ENCODE peak calls at places on chromosomes 12 and 14, in nine cellular contexts. P is fibroblast of mammary gland; R is suprapubic skin; C is right cardiac atrium; U is fibroblast of the aortic adventitia; H is A673; A is retinal pigment epithelial cell; S is CD8-positive, alpha-beta memory T cell; F is astrocyte of the spinal cord. O is an unnamed sample.

GRCh38 chr14:50122291-50122690 is 5.9 kb upstream of the VCPKMT start:
- DNase-seq in C (no peak), P (no peak), H (no peak), R (no peak), F (no peak), S (no peak), U (no peak), A (no peak), O (no peak)

GRCh38 chr14:53696217-53696965 is 260.2 kb downstream of the BMP4 start:
- DNase-seq in U (no peak), S (no peak), H (no peak), A (peak), P (peak), F (no peak), C (no peak), R (no peak), O (no peak)

GRCh38 chr12:131578828-131579227 is 132.1 kb upstream of the SFSWAP start:
- DNase-seq in S (no peak), H (no peak), U (no peak), P (no peak), F (no peak), C (no peak), R (no peak), A (no peak), O (no peak)

GRCh38 chr12:11601647-11602046 is 47.8 kb upstream of the ETV6 start:
- DNase-seq in P (no peak), F (no peak), C (no peak), H (no peak), S (no peak), R (no peak), A (no peak), U (no peak), O (no peak)

GRCh38 chr14:77037338-77037782 is 8.9 kb upstream of the IRF2BPL start:
- DNase-seq in A (no peak), R (no peak), C (no peak), S (no peak), F (no peak), H (no peak), P (no peak), U (no peak), O (no peak)

GRCh38 chr12:96195845-96196451 is 1.8 kb downstream of the ELK3 start:
- DNase-seq in R (no peak), U (peak), S (peak), C (peak), P (peak), H (peak), A (peak), F (peak), O (peak)

GRCh38 chr14:59332727-59333126 is 132.5 kb downstream of the GPR135 start:
- DNase-seq in F (peak), A (no peak), C (no peak), U (peak), H (no peak), P (peak), R (no peak), S (no peak), O (no peak)

GRCh38 chr14:72558721-72559120 is 335.2 kb downstream of the DPF3 start:
- DNase-seq in U (peak), H (no peak), F (peak), C (peak), A (peak), R (no peak), S (no peak), P (peak), O (no peak)

GRCh38 chr14:54699087-54699530 is 132.2 kb downstream of the SAMD4A start:
- DNase-seq in U (no peak), A (peak), C (no peak), P (no peak), F (no peak), S (no peak), R (no peak), H (no peak), O (no peak)

GRCh38 chr14:61609143-61609851 is 86.0 kb upstream of the HIF1A start:
- DNase-seq in H (no peak), R (no peak), U (no peak), P (peak), F (peak), A (peak), S (no peak), C (no peak), O (peak)

GRCh38 chr14:51457858-51458562 is 193.7 kb upstream of the FRMD6 start:
- DNase-seq in A (no peak), P (no peak), C (no peak), H (no peak), U (no peak), F (no peak), S (no peak), R (no peak), O (no peak)

GRCh38 chr12:94622475-94622874 is 27.9 kb downstream of the TMCC3 start:
- DNase-seq in C (no peak), F (peak), H (no peak), R (no peak), U (peak), S (no peak), P (no peak), A (peak), O (no peak)

GRCh38 chr14:79179985-79180384 is 1009.8 kb downstream of the NRXN3 start:
- DNase-seq in P (no peak), H (no peak), A (no peak), F (no peak), C (no peak), S (no peak), U (no peak), R (no peak), O (no peak)

GRCh38 chr14:52031781-52032180 is 37.1 kb downstream of the NID2 start:
- DNase-seq in U (peak), F (peak), C (peak), R (no peak), A (peak), P (peak), H (no peak), S (no peak), O (no peak)

GRCh38 chr12:92739099-92739498 is 36.3 kb downstream of the PLEKHG7 start:
- DNase-seq in S (no peak), H (peak), A (no peak), F (no peak), R (no peak), U (peak), P (peak), C (no peak), O (no peak)

GRCh38 chr12:106302401-106303201 is at the start of gene TCP11L2:
- DNase-seq in P (peak), S (peak), C (peak), R (peak), H (peak), A (no peak), F (peak), U (peak), O (peak)

GRCh38 chr14:90137807-90138206 is 76.0 kb downstream of the KCNK13 start:
- DNase-seq in S (no peak), R (no peak), A (no peak), U (peak), F (peak), H (no peak), C (no peak), P (no peak), O (no peak)

GRCh38 chr12:131176926-131177325 is 223.2 kb downstream of the ADGRD1 start:
- DNase-seq in A (no peak), C (no peak), R (no peak), S (no peak), P (no peak), F (no peak), H (no peak), U (no peak), O (peak)

GRCh38 chr12:31728289-31728916 is 418 bp downstream of the AMN1 start:
- DNase-seq in F (no peak), S (no peak), H (peak), P (peak), C (peak), R (no peak), U (no peak), A (no peak), O (peak)

GRCh38 chr12:104643921-104644669 is 187.3 kb downstream of the CHST11 start:
- DNase-seq in F (no peak), A (no peak), R (no peak), P (no peak), H (no peak), C (peak), S (no peak), U (no peak), O (no peak)

GRCh38 chr12:62259311-62259992 is 752 bp upstream of the USP15 start:
- DNase-seq in R (no peak), F (no peak), P (no peak), U (no peak), C (no peak), A (no peak), H (peak), S (no peak), O (no peak)

GRCh38 chr14:90556050-90556477 is 159.2 kb downstream of the CALM1 start:
- DNase-seq in P (no peak), U (no peak), C (peak), R (no peak), F (no peak), H (no peak), S (no peak), A (no peak), O (peak)

GRCh38 chr14:102225936-102226335 is 79.0 kb downstream of the MOK start:
- DNase-seq in C (no peak), U (no peak), S (no peak), F (no peak), P (no peak), R (no peak), H (no peak), A (no peak), O (peak)

GRCh38 chr12:47087088-47087688 is 7.4 kb upstream of the AMIGO2 start:
- DNase-seq in U (peak), H (no peak), A (no peak), S (no peak), R (no peak), F (no peak), P (no peak), C (no peak), O (no peak)

DNA sequence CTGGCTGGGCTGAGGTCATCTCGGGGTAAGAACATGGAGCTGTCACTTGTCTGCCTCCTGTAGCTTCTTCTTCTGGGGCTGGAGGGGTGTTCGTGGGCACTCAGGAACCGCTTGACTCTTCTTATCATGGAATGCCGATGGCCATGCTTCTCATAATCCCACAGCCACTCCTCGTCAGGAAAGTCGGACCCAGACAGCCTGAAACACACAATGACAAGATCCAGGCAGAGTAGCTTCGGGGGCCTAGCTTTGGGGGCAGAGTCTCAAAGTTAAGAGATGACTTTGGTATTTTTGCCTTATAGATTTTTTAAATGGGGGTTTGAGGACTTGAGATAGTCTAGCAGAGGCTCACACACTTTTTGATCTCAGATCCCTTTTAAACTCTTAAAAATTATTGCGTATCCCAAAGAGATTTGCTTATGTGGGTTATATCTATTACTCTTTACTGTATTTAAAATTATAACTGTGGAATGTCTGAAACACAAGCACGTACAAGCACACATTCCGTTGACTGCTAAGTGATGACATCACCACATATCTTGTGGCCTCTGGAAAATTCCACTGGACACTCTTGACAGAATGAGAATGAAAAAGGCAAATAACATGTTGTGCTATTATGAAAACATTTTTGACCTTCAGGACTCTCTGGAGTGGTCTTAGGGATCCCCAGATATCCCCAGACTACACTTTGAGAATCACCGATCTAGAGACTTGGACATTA is 43.3 kb downstream of the BEST3 start:
- DNase-seq in F (peak), H (no peak), A (peak), R (no peak), P (peak), U (peak), S (no peak), C (no peak), O (no peak)
- H3K4me3 ChIP-seq in F (no peak), H (no peak), A (no peak), R (no peak), P (no peak), U (no peak), S (no peak), C (no peak), O (no peak)

DNA sequence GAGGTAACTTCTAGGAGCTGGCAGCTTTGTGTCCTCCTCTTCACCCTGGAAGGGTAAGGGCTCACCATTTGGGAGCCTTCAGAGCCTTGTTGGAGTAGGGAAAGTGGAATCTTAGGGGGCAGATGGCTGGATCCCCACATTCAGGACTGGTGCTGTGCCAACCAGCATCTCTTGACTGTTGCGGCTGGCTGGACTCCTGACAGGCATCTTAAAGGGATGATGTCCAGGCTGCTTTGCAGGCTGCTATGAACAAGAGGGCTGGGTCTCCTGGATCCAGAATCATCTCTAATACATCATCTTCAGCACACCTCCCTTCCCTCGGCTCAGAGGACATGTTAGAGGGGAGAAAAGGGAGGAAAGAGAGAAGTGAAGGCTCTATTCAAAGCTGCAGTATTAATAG is 4.4 kb downstream of the CACNB3 start:
- DNase-seq in R (no peak), U (no peak), C (no peak), S (no peak), H (no peak), P (no peak), A (no peak), F (no peak), O (no peak)
- H3K4me3 ChIP-seq in R (no peak), U (no peak), C (no peak), S (no peak), H (no peak), P (no peak), A (no peak), F (no peak), O (no peak)

GRCh38 chr14:75429562-75429961 is 1.7 kb downstream of the JDP2 start:
- DNase-seq in C (no peak), H (no peak), P (no peak), A (no peak), R (no peak), S (no peak), F (no peak), U (no peak), O (peak)
- H3K4me3 ChIP-seq in C (peak), H (no peak), P (peak), A (no peak), R (peak), S (no peak), F (peak), U (peak), O (no peak)

GRCh38 chr12:27822076-27822712 is 42.2 kb upstream of the MANSC4 start:
- DNase-seq in U (peak), F (peak), A (no peak), S (peak), P (peak), R (no peak), H (no peak), C (no peak), O (no peak)
- H3K4me3 ChIP-seq in U (no peak), F (no peak), A (no peak), S (peak), P (no peak), R (no peak), H (peak), C (no peak), O (no peak)

DNA sequence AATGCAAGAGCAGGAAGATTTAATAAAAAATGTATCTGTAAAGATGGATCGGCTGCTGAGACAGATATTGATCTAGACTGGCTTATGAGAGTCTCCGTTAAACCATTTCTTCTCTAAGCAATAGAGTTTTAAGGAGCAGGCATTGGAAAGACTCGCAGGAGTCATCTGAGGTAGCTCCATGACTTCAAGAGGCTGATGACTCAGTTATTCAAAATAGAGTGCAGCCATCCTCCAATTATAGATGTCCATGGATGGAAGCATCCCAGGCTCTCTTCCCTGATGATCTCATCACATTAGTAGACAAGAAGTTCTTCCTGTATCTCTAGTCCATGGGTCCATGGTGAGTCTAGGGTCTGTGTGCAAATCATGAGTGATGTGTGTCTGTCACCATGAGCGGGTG is 638.3 kb upstream of the TMEM132C start:
- DNase-seq in A (no peak), C (no peak), P (peak), U (peak), H (peak), S (no peak), R (no peak), F (peak), O (no peak)
- H3K4me3 ChIP-seq in A (no peak), C (no peak), P (no peak), U (no peak), H (no peak), S (no peak), R (no peak), F (no peak), O (no peak)

GRCh38 chr12:52308807-52309425 is 12.3 kb downstream of the KRT83 start:
- DNase-seq in U (no peak), F (no peak), H (no peak), R (no peak), P (no peak), C (no peak), A (no peak), S (no peak), O (no peak)
- H3K4me3 ChIP-seq in U (peak), F (no peak), H (peak), R (peak), P (no peak), C (no peak), A (peak), S (no peak), O (peak)

DNA sequence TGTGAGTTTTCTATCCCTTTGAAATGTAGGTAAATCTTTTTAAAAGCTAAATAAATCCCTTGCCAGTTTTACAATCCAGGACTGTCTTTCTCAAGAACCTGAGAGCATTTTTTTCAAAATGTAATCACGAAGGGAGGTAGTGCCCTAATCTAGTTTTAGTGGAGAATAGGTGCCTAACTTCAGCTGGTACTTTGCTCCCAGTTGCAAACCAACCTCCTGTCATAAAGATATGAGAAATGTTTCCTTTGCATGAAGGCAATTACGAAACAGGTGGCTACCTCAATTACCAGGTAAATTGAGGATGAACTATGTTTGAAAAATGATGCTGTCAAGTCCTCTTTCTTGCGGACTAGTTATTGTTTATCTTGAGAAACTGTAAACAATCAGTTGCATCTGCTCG is 437.9 kb downstream of the DAD1 start:
- DNase-seq in F (no peak), C (no peak), H (no peak), P (no peak), A (no peak), S (no peak), U (no peak), R (no peak), O (no peak)
- H3K4me3 ChIP-seq in F (no peak), C (no peak), H (no peak), P (no peak), A (no peak), S (no peak), U (no peak), R (no peak), O (no peak)

GRCh38 chr12:122185079-122185478 is 2.2 kb downstream of the LRRC43 start:
- DNase-seq in F (no peak), S (no peak), C (no peak), H (no peak), P (no peak), A (no peak), R (no peak), U (no peak), O (no peak)

GRCh38 chr12:122184522-122184921 is 1.6 kb downstream of the LRRC43 start:
- DNase-seq in H (no peak), A (no peak), F (no peak), S (no peak), C (no peak), P (no peak), U (no peak), R (no peak), O (no peak)

GRCh38 chr12:122182887-122183587 is at the start of gene LRRC43:
- DNase-seq in U (no peak), F (peak), H (no peak), R (no peak), S (no peak), C (peak), A (no peak), P (no peak), O (peak)

GRCh38 chr12:122185494-122186082 is 2.7 kb downstream of the LRRC43 start:
- DNase-seq in A (no peak), U (no peak), S (no peak), C (no peak), P (no peak), H (no peak), F (no peak), R (no peak), O (no peak)

GRCh38 chr12:122183588-122183940 is 641 bp downstream of the LRRC43 start:
- DNase-seq in C (no peak), R (no peak), P (no peak), H (no peak), A (no peak), U (no peak), S (no peak), F (no peak), O (peak)
- H3K4me3 ChIP-seq in C (peak), R (peak), P (peak), H (peak), A (peak), U (no peak), S (no peak), F (peak), O (peak)

GRCh38 chr14:28777773-28778606 is 11.4 kb downstream of the FOXG1 start:
- DNase-seq in F (no peak), H (no peak), P (no peak), U (no peak), C (no peak), A (no peak), S (no peak), R (no peak), O (no peak)
- H3K4me3 ChIP-seq in F (no peak), H (no peak), P (no peak), U (no peak), C (no peak), A (no peak), S (no peak), R (no peak), O (no peak)

GRCh38 chr14:48504921-48505320 is 829.5 kb upstream of the MDGA2 start:
- DNase-seq in S (no peak), C (no peak), H (peak), A (no peak), R (no peak), P (no peak), F (no peak), U (no peak), O (no peak)
- H3K4me3 ChIP-seq in S (no peak), C (no peak), H (no peak), A (no peak), R (no peak), P (no peak), F (no peak), U (no peak), O (no peak)

O was measured in H7.